ENCODE peak calls at places on chromosomes 5 and 9, in nine cellular contexts. One of them, this sample, is unnamed.

GRCh38 chr5:150263801-150264621 is 25.6 kb downstream of the CAMK2A start:
- DNase-seq in epithelial cell of esophagus: peak; percentile 97
- DNase-seq in astrocyte: peak; percentile 89
- DNase-seq in body of pancreas: peak; percentile 65
- DNase-seq in lower leg skin: no peak
- DNase-seq in upper lobe of right lung: no peak
- DNase-seq in ovary: peak; percentile 54
- DNase-seq in CD4-positive, CD25-positive, alpha-beta regulatory T cell: no peak
- DNase-seq in fibroblast of mammary gland: peak; percentile 90
- DNase-seq in this sample: peak; percentile 66

GRCh38 chr9:102587231-102587630 is 407.9 kb upstream of the CYLC2 start:
- DNase-seq in epithelial cell of esophagus: no peak
- DNase-seq in astrocyte: no peak
- DNase-seq in body of pancreas: no peak
- DNase-seq in lower leg skin: no peak
- DNase-seq in upper lobe of right lung: no peak
- DNase-seq in ovary: no peak
- DNase-seq in CD4-positive, CD25-positive, alpha-beta regulatory T cell: no peak
- DNase-seq in fibroblast of mammary gland: no peak
- DNase-seq in this sample: no peak

GRCh38 chr5:98927988-98928801 is 612 bp downstream of the CHD1 start:
- DNase-seq in epithelial cell of esophagus: peak; percentile 65
- DNase-seq in astrocyte: peak; percentile 59
- DNase-seq in body of pancreas: peak; percentile 67
- DNase-seq in lower leg skin: peak; percentile 95
- DNase-seq in upper lobe of right lung: peak; percentile 93
- DNase-seq in ovary: peak; percentile 81
- DNase-seq in CD4-positive, CD25-positive, alpha-beta regulatory T cell: peak; percentile 39
- DNase-seq in fibroblast of mammary gland: peak; percentile 64
- DNase-seq in this sample: peak; percentile 37

GRCh38 chr9:121399883-121400607 is 30.0 kb upstream of the STOM start:
- DNase-seq in epithelial cell of esophagus: peak; percentile 86
- DNase-seq in astrocyte: peak; percentile 69
- DNase-seq in body of pancreas: no peak
- DNase-seq in lower leg skin: no peak
- DNase-seq in upper lobe of right lung: no peak
- DNase-seq in ovary: no peak
- DNase-seq in CD4-positive, CD25-positive, alpha-beta regulatory T cell: no peak
- DNase-seq in fibroblast of mammary gland: peak; percentile 85
- DNase-seq in this sample: peak; percentile 45

GRCh38 chr5:68368686-68369359 is 153.3 kb downstream of the PIK3R1 start:
- DNase-seq in epithelial cell of esophagus: peak; percentile 65
- DNase-seq in astrocyte: peak; percentile 28
- DNase-seq in body of pancreas: no peak
- DNase-seq in lower leg skin: no peak
- DNase-seq in upper lobe of right lung: no peak
- DNase-seq in ovary: no peak
- DNase-seq in CD4-positive, CD25-positive, alpha-beta regulatory T cell: no peak
- DNase-seq in fibroblast of mammary gland: peak; percentile 26
- DNase-seq in this sample: no peak

GRCh38 chr5:136014049-136014516 is 14.7 kb upstream of the TGFBI start:
- DNase-seq in epithelial cell of esophagus: peak; percentile 52
- DNase-seq in astrocyte: peak; percentile 78
- DNase-seq in body of pancreas: no peak
- DNase-seq in lower leg skin: peak; percentile 64
- DNase-seq in upper lobe of right lung: peak; percentile 70
- DNase-seq in ovary: no peak
- DNase-seq in CD4-positive, CD25-positive, alpha-beta regulatory T cell: no peak
- DNase-seq in fibroblast of mammary gland: peak; percentile 88
- DNase-seq in this sample: peak; percentile 91

GRCh38 chr5:174570662-174571061 is 153.7 kb upstream of the MSX2 start:
- DNase-seq in epithelial cell of esophagus: no peak
- DNase-seq in astrocyte: no peak
- DNase-seq in body of pancreas: no peak
- DNase-seq in lower leg skin: no peak
- DNase-seq in upper lobe of right lung: no peak
- DNase-seq in ovary: no peak
- DNase-seq in CD4-positive, CD25-positive, alpha-beta regulatory T cell: no peak
- DNase-seq in fibroblast of mammary gland: no peak
- DNase-seq in this sample: no peak

GRCh38 chr5:143060018-143060417 is 289.8 kb downstream of the ARHGAP26 start:
- DNase-seq in epithelial cell of esophagus: no peak
- DNase-seq in astrocyte: no peak
- DNase-seq in body of pancreas: no peak
- DNase-seq in lower leg skin: no peak
- DNase-seq in upper lobe of right lung: no peak
- DNase-seq in ovary: no peak
- DNase-seq in CD4-positive, CD25-positive, alpha-beta regulatory T cell: no peak
- DNase-seq in fibroblast of mammary gland: no peak
- DNase-seq in this sample: no peak

GRCh38 chr9:107918749-107919148 is 429.2 kb upstream of the KLF4 start:
- DNase-seq in epithelial cell of esophagus: no peak
- DNase-seq in astrocyte: no peak
- DNase-seq in body of pancreas: no peak
- DNase-seq in lower leg skin: peak; percentile 52
- DNase-seq in upper lobe of right lung: no peak
- DNase-seq in ovary: no peak
- DNase-seq in CD4-positive, CD25-positive, alpha-beta regulatory T cell: no peak
- DNase-seq in fibroblast of mammary gland: no peak
- DNase-seq in this sample: no peak

GRCh38 chr5:138722518-138722917 is 30.7 kb upstream of the CTNNA1 start:
- DNase-seq in epithelial cell of esophagus: peak; percentile 40
- DNase-seq in astrocyte: no peak
- DNase-seq in body of pancreas: no peak
- DNase-seq in lower leg skin: no peak
- DNase-seq in upper lobe of right lung: no peak
- DNase-seq in ovary: no peak
- DNase-seq in CD4-positive, CD25-positive, alpha-beta regulatory T cell: no peak
- DNase-seq in fibroblast of mammary gland: no peak
- DNase-seq in this sample: no peak

GRCh38 chr5:86463339-86463738 is 154.4 kb upstream of the COX7C start:
- DNase-seq in epithelial cell of esophagus: no peak
- DNase-seq in astrocyte: no peak
- DNase-seq in body of pancreas: no peak
- DNase-seq in lower leg skin: no peak
- DNase-seq in upper lobe of right lung: no peak
- DNase-seq in ovary: no peak
- DNase-seq in CD4-positive, CD25-positive, alpha-beta regulatory T cell: no peak
- DNase-seq in fibroblast of mammary gland: no peak
- DNase-seq in this sample: no peak

GRCh38 chr9:92048924-92049625 is 66.1 kb downstream of the SPTLC1 start:
- DNase-seq in epithelial cell of esophagus: no peak
- DNase-seq in astrocyte: peak; percentile 2
- DNase-seq in body of pancreas: no peak
- DNase-seq in lower leg skin: no peak
- DNase-seq in upper lobe of right lung: no peak
- DNase-seq in ovary: no peak
- DNase-seq in CD4-positive, CD25-positive, alpha-beta regulatory T cell: no peak
- DNase-seq in fibroblast of mammary gland: no peak
- DNase-seq in this sample: peak; percentile 26

GRCh38 chr5:80187274-80187673 is 68.6 kb downstream of the SERINC5 start:
- DNase-seq in epithelial cell of esophagus: peak; percentile 26
- DNase-seq in astrocyte: no peak
- DNase-seq in body of pancreas: no peak
- DNase-seq in lower leg skin: no peak
- DNase-seq in upper lobe of right lung: no peak
- DNase-seq in ovary: peak; percentile 6
- DNase-seq in CD4-positive, CD25-positive, alpha-beta regulatory T cell: no peak
- DNase-seq in fibroblast of mammary gland: peak; percentile 14
- DNase-seq in this sample: no peak

GRCh38 chr5:138441221-138441620 is 2.4 kb downstream of the REEP2 start:
- DNase-seq in epithelial cell of esophagus: no peak
- DNase-seq in astrocyte: no peak
- DNase-seq in body of pancreas: no peak
- DNase-seq in lower leg skin: peak; percentile 54
- DNase-seq in upper lobe of right lung: peak; percentile 40
- DNase-seq in ovary: no peak
- DNase-seq in CD4-positive, CD25-positive, alpha-beta regulatory T cell: no peak
- DNase-seq in fibroblast of mammary gland: no peak
- DNase-seq in this sample: no peak

GRCh38 chr9:8734760-8735159 is 935.2 kb upstream of the DMAC1 start:
- DNase-seq in epithelial cell of esophagus: no peak
- DNase-seq in astrocyte: peak; percentile 74
- DNase-seq in body of pancreas: no peak
- DNase-seq in lower leg skin: no peak
- DNase-seq in upper lobe of right lung: no peak
- DNase-seq in ovary: no peak
- DNase-seq in CD4-positive, CD25-positive, alpha-beta regulatory T cell: no peak
- DNase-seq in fibroblast of mammary gland: no peak
- DNase-seq in this sample: no peak

GRCh38 chr5:102623295-102623694 is 124.5 kb upstream of the SLCO6A1 start:
- DNase-seq in epithelial cell of esophagus: no peak
- DNase-seq in astrocyte: no peak
- DNase-seq in body of pancreas: no peak
- DNase-seq in lower leg skin: no peak
- DNase-seq in upper lobe of right lung: no peak
- DNase-seq in ovary: no peak
- DNase-seq in CD4-positive, CD25-positive, alpha-beta regulatory T cell: no peak
- DNase-seq in fibroblast of mammary gland: no peak
- DNase-seq in this sample: no peak

GRCh38 chr9:18520395-18520794 is 46.4 kb downstream of the ADAMTSL1 start:
- DNase-seq in epithelial cell of esophagus: peak; percentile 10
- DNase-seq in astrocyte: peak; percentile 40
- DNase-seq in body of pancreas: no peak
- DNase-seq in lower leg skin: no peak
- DNase-seq in upper lobe of right lung: no peak
- DNase-seq in ovary: no peak
- DNase-seq in CD4-positive, CD25-positive, alpha-beta regulatory T cell: no peak
- DNase-seq in fibroblast of mammary gland: peak; percentile 64
- DNase-seq in this sample: no peak

GRCh38 chr5:97192580-97193421 is 9.8 kb upstream of the RIOK2 start:
- DNase-seq in epithelial cell of esophagus: peak; percentile 96
- DNase-seq in astrocyte: no peak
- DNase-seq in body of pancreas: no peak
- DNase-seq in lower leg skin: no peak
- DNase-seq in upper lobe of right lung: no peak
- DNase-seq in ovary: no peak
- DNase-seq in CD4-positive, CD25-positive, alpha-beta regulatory T cell: no peak
- DNase-seq in fibroblast of mammary gland: peak; percentile 20
- DNase-seq in this sample: peak; percentile 4

GRCh38 chr9:88922091-88922490 is 69.2 kb upstream of the S1PR3 start:
- DNase-seq in epithelial cell of esophagus: no peak
- DNase-seq in astrocyte: no peak
- DNase-seq in body of pancreas: no peak
- DNase-seq in lower leg skin: no peak
- DNase-seq in upper lobe of right lung: no peak
- DNase-seq in ovary: no peak
- DNase-seq in CD4-positive, CD25-positive, alpha-beta regulatory T cell: peak; percentile 14
- DNase-seq in fibroblast of mammary gland: no peak
- DNase-seq in this sample: no peak

GRCh38 chr5:10652606-10653005 is 88.7 kb downstream of the ANKRD33B start:
- DNase-seq in epithelial cell of esophagus: no peak
- DNase-seq in astrocyte: no peak
- DNase-seq in body of pancreas: no peak
- DNase-seq in lower leg skin: no peak
- DNase-seq in upper lobe of right lung: no peak
- DNase-seq in ovary: no peak
- DNase-seq in CD4-positive, CD25-positive, alpha-beta regulatory T cell: no peak
- DNase-seq in fibroblast of mammary gland: no peak
- DNase-seq in this sample: no peak

GRCh38 chr9:132207187-132207586 is 45.3 kb downstream of the NTNG2 start:
- DNase-seq in epithelial cell of esophagus: no peak
- DNase-seq in astrocyte: no peak
- DNase-seq in body of pancreas: no peak
- DNase-seq in lower leg skin: no peak
- DNase-seq in upper lobe of right lung: no peak
- DNase-seq in ovary: no peak
- DNase-seq in CD4-positive, CD25-positive, alpha-beta regulatory T cell: no peak
- DNase-seq in fibroblast of mammary gland: no peak
- DNase-seq in this sample: no peak

GRCh38 chr9:120386390-120387131 is 193.4 kb downstream of the CDK5RAP2 start:
- DNase-seq in epithelial cell of esophagus: no peak
- DNase-seq in astrocyte: peak; percentile 44
- DNase-seq in body of pancreas: peak; percentile 44
- DNase-seq in lower leg skin: peak; percentile 69
- DNase-seq in upper lobe of right lung: no peak
- DNase-seq in ovary: no peak
- DNase-seq in CD4-positive, CD25-positive, alpha-beta regulatory T cell: no peak
- DNase-seq in fibroblast of mammary gland: peak; percentile 60
- DNase-seq in this sample: peak; percentile 54
- H3K4me3 ChIP-seq in epithelial cell of esophagus: no peak overlapping the region
- H3K4me3 ChIP-seq in astrocyte: no peak overlapping the region
- H3K4me3 ChIP-seq in body of pancreas: no peak overlapping the region
- H3K4me3 ChIP-seq in lower leg skin: no peak overlapping the region
- H3K4me3 ChIP-seq in upper lobe of right lung: no peak overlapping the region
- H3K4me3 ChIP-seq in ovary: no peak overlapping the region
- H3K4me3 ChIP-seq in CD4-positive, CD25-positive, alpha-beta regulatory T cell: no peak overlapping the region
- H3K4me3 ChIP-seq in fibroblast of mammary gland: no peak overlapping the region
- H3K4me3 ChIP-seq in this sample: no peak overlapping the region

DNA sequence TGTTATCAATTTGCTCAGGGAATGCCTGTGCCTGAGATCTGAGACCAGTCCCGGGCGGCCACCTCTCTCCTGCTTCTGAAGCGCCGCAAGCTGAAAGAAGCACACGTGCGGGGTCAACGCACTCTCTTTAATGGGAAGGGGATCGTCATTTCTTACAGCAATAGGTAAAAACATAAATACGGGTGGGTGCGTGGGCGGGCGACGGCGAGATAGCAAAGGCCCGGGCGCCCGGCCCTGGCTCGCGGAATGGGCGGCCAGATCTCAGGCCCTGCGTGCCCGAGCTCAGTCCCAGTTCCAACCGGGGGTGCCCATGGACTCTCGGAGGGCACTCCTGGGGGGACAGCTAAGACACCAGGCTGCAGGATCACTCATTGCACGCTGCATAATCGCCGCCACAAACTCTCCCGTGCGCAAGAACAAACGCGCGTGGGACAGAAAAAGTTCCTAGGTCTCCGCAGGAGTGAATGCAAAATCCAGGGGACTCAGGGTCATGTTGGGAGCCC is 3.0 kb downstream of the NKX2-5 start:
- DNase-seq in epithelial cell of esophagus: no peak
- DNase-seq in astrocyte: no peak
- DNase-seq in body of pancreas: no peak
- DNase-seq in lower leg skin: no peak
- DNase-seq in upper lobe of right lung: no peak
- DNase-seq in ovary: no peak
- DNase-seq in CD4-positive, CD25-positive, alpha-beta regulatory T cell: no peak
- DNase-seq in fibroblast of mammary gland: no peak
- DNase-seq in this sample: no peak
- H3K4me3 ChIP-seq in epithelial cell of esophagus: no peak overlapping the region
- H3K4me3 ChIP-seq in astrocyte: no peak overlapping the region
- H3K4me3 ChIP-seq in body of pancreas: no peak overlapping the region
- H3K4me3 ChIP-seq in lower leg skin: no peak overlapping the region
- H3K4me3 ChIP-seq in upper lobe of right lung: no peak overlapping the region
- H3K4me3 ChIP-seq in ovary: no peak overlapping the region
- H3K4me3 ChIP-seq in CD4-positive, CD25-positive, alpha-beta regulatory T cell: no peak overlapping the region
- H3K4me3 ChIP-seq in fibroblast of mammary gland: no peak overlapping the region
- H3K4me3 ChIP-seq in this sample: no peak overlapping the region

GRCh38 chr5:172173771-172174170 is 14.3 kb downstream of the STK10 start:
- DNase-seq in epithelial cell of esophagus: peak; percentile 97
- DNase-seq in astrocyte: peak; percentile 91
- DNase-seq in body of pancreas: no peak
- DNase-seq in lower leg skin: no peak
- DNase-seq in upper lobe of right lung: no peak
- DNase-seq in ovary: no peak
- DNase-seq in CD4-positive, CD25-positive, alpha-beta regulatory T cell: peak; percentile 61
- DNase-seq in fibroblast of mammary gland: peak; percentile 78
- DNase-seq in this sample: no peak
- H3K4me3 ChIP-seq in epithelial cell of esophagus: no peak overlapping the region
- H3K4me3 ChIP-seq in astrocyte: no peak overlapping the region
- H3K4me3 ChIP-seq in body of pancreas: no peak overlapping the region
- H3K4me3 ChIP-seq in lower leg skin: no peak overlapping the region
- H3K4me3 ChIP-seq in upper lobe of right lung: peak overlapping the region; percentile 40
- H3K4me3 ChIP-seq in ovary: no peak overlapping the region
- H3K4me3 ChIP-seq in CD4-positive, CD25-positive, alpha-beta regulatory T cell: peak overlapping the region; percentile 64
- H3K4me3 ChIP-seq in fibroblast of mammary gland: no peak overlapping the region
- H3K4me3 ChIP-seq in this sample: no peak overlapping the region

GRCh38 chr9:93578844-93579243 is 2.5 kb downstream of the PHF2 start:
- DNase-seq in epithelial cell of esophagus: no peak
- DNase-seq in astrocyte: no peak
- DNase-seq in body of pancreas: no peak
- DNase-seq in lower leg skin: no peak
- DNase-seq in upper lobe of right lung: peak; percentile 17
- DNase-seq in ovary: no peak
- DNase-seq in CD4-positive, CD25-positive, alpha-beta regulatory T cell: no peak
- DNase-seq in fibroblast of mammary gland: no peak
- DNase-seq in this sample: no peak
- H3K4me3 ChIP-seq in epithelial cell of esophagus: no peak overlapping the region
- H3K4me3 ChIP-seq in astrocyte: no peak overlapping the region
- H3K4me3 ChIP-seq in body of pancreas: no peak overlapping the region
- H3K4me3 ChIP-seq in lower leg skin: no peak overlapping the region
- H3K4me3 ChIP-seq in upper lobe of right lung: no peak overlapping the region
- H3K4me3 ChIP-seq in ovary: no peak overlapping the region
- H3K4me3 ChIP-seq in CD4-positive, CD25-positive, alpha-beta regulatory T cell: no peak overlapping the region
- H3K4me3 ChIP-seq in fibroblast of mammary gland: no peak overlapping the region
- H3K4me3 ChIP-seq in this sample: no peak overlapping the region